ENCODE peak calls at places on chromosome 4, in seven cellular contexts. S is fibroblast of pulmonary artery, M is Calu3, R is MCF 10A, H is left lung, K is dorsolateral prefrontal cortex, T is fibroblast of lung. Q is an unnamed sample.

GRCh38 chr4:15381806-15382338 is 46.0 kb upstream of the C1QTNF7 start:
- DNase-seq in M (no peak), R (no peak), T (no peak), K (no peak), H (no peak), S (no peak), Q (no peak)

GRCh38 chr4:22389240-22389871 is 126.5 kb downstream of the ADGRA3 start:
- DNase-seq in M (peak; percentile 38), H (no peak), T (peak; percentile 88), R (peak; percentile 68), K (no peak), S (peak; percentile 90), Q (peak; percentile 22)

GRCh38 chr4:63558709-63559108 is 850.5 kb downstream of the TECRL start:
- DNase-seq in K (no peak), H (no peak), T (no peak), S (no peak), R (no peak), M (no peak), Q (no peak)

GRCh38 chr4:118888666-118889312 is at the start of gene SYNPO2:
- DNase-seq in T (peak; percentile 84), S (peak; percentile 92), H (peak; percentile 60), M (peak; percentile 31), R (peak; percentile 63), K (peak; percentile 35), Q (peak; percentile 37)

GRCh38 chr4:6767341-6767724 is 15.2 kb upstream of the KIAA0232 start:
- DNase-seq in H (no peak), T (no peak), S (no peak), R (peak; percentile 49), M (no peak), K (no peak), Q (no peak)

GRCh38 chr4:99457676-99458075 is 22.5 kb upstream of the ADH7 start:
- DNase-seq in M (no peak), S (no peak), T (no peak), R (no peak), K (no peak), H (no peak), Q (no peak)

GRCh38 chr4:153706519-153706918 is 22.4 kb downstream of the TLR2 start:
- DNase-seq in R (no peak), H (no peak), T (no peak), M (no peak), K (no peak), S (no peak), Q (no peak)

GRCh38 chr4:96164814-96165351 is 325.0 kb downstream of the PDHA2 start:
- DNase-seq in H (no peak), S (peak; percentile 92), T (peak; percentile 75), M (no peak), K (no peak), R (peak; percentile 26), Q (no peak)

GRCh38 chr4:85823295-85823694 is 348.3 kb downstream of the ARHGAP24 start:
- DNase-seq in H (no peak), T (peak; percentile 83), M (no peak), K (no peak), S (peak; percentile 45), R (peak; percentile 19), Q (no peak)

GRCh38 chr4:89416968-89417367 is 109.4 kb upstream of the GPRIN3 start:
- DNase-seq in K (no peak), S (no peak), T (no peak), R (no peak), M (no peak), H (no peak), Q (no peak)

GRCh38 chr4:29131304-29131703 is 1588.9 kb upstream of the PCDH7 start:
- DNase-seq in K (no peak), R (peak; percentile 1), M (no peak), H (no peak), T (no peak), S (no peak), Q (no peak)

GRCh38 chr4:174496631-174497442 is 25.5 kb downstream of the HPGD start:
- DNase-seq in H (no peak), R (no peak), K (no peak), S (no peak), M (peak; percentile 37), T (no peak), Q (no peak)

GRCh38 chr4:88743696-88744095 is 46.1 kb upstream of the NAP1L5 start:
- DNase-seq in K (no peak), S (peak; percentile 66), H (no peak), T (peak; percentile 65), M (no peak), R (no peak), Q (no peak)

GRCh38 chr4:145234086-145234694 is 53.8 kb upstream of the OTUD4 start:
- DNase-seq in K (no peak), M (peak; percentile 69), R (peak; percentile 84), T (peak; percentile 77), H (no peak), S (peak; percentile 74), Q (peak; percentile 44)

GRCh38 chr4:159516556-159516955 is 413.7 kb downstream of the RAPGEF2 start:
- DNase-seq in K (no peak), T (peak; percentile 42), M (no peak), S (peak; percentile 44), H (no peak), R (peak; percentile 53), Q (no peak)

GRCh38 chr4:145870155-145871020 is 68.2 kb downstream of the ZNF827 start:
- DNase-seq in M (no peak), K (no peak), T (no peak), H (no peak), R (peak; percentile 35), S (no peak), Q (no peak)

GRCh38 chr4:99835942-99836341 is 19.3 kb downstream of the DAPP1 start:
- DNase-seq in S (no peak), K (no peak), R (no peak), M (no peak), T (no peak), H (no peak), Q (no peak)

GRCh38 chr4:14853186-14853946 is 148.9 kb upstream of the CPEB2 start:
- DNase-seq in R (peak; percentile 64), H (no peak), T (peak; percentile 92), S (peak; percentile 85), M (no peak), K (no peak), Q (no peak)

GRCh38 chr4:147586637-147587036 is 30.6 kb upstream of the TMEM184C start:
- DNase-seq in H (no peak), S (no peak), R (no peak), T (no peak), M (no peak), K (no peak), Q (no peak)

GRCh38 chr4:176753049-176753448 is 39.7 kb downstream of the VEGFC start:
- DNase-seq in M (peak; percentile 4), S (peak; percentile 65), T (peak; percentile 90), H (no peak), K (no peak), R (peak; percentile 22), Q (no peak)

GRCh38 chr4:189973646-189974045 is 33.0 kb downstream of the FRG1 start:
- DNase-seq in T (no peak), K (no peak), M (no peak), H (no peak), R (no peak), S (no peak), Q (no peak)

GRCh38 chr4:162163892-162164759 is at the start of gene FSTL5:
- DNase-seq in M (peak; percentile 4), K (peak; percentile 61), H (peak; percentile 45), S (peak; percentile 30), T (peak; percentile 10), R (peak; percentile 82), Q (peak; percentile 87)

GRCh38 chr4:19739101-19739651 is 512.5 kb upstream of the SLIT2 start:
- DNase-seq in S (peak; percentile 96), T (peak; percentile 92), K (no peak), H (no peak), R (peak; percentile 93), M (peak; percentile 42), Q (no peak)

GRCh38 chr4:48431401-48431800 is 51.7 kb upstream of the SLC10A4 start:
- DNase-seq in M (no peak), K (no peak), R (no peak), S (no peak), T (no peak), H (no peak), Q (no peak)

GRCh38 chr4:183354213-183354612 is 32.0 kb upstream of the CLDN24 start:
- DNase-seq in H (no peak), M (no peak), S (no peak), T (no peak), K (no peak), R (peak; percentile 67), Q (no peak)

GRCh38 chr4:27068151-27068862 is 207.7 kb downstream of the STIM2 start:
- DNase-seq in M (no peak), H (peak; percentile 62), T (no peak), R (no peak), S (no peak), K (no peak), Q (no peak)

GRCh38 chr4:7890635-7891393 is 48.8 kb downstream of the AFAP1 start:
- DNase-seq in H (no peak), K (no peak), S (peak; percentile 61), M (no peak), T (peak; percentile 80), R (peak; percentile 82), Q (no peak)

GRCh38 chr4:154858166-154858565 is 77.1 kb downstream of the RBM46 start:
- DNase-seq in T (no peak), K (no peak), S (no peak), H (no peak), M (no peak), R (peak; percentile 11), Q (no peak)

GRCh38 chr4:154854362-154854761 is 73.3 kb downstream of the RBM46 start:
- DNase-seq in H (no peak), R (peak; percentile 57), S (peak; percentile 52), M (no peak), T (peak; percentile 7), K (no peak), Q (no peak)
- TF ChIP-seq CTCF in H (no peak), R (peak; percentile 67), S (peak; percentile 44), M (no peak), T (peak; percentile 16), K (peak; percentile 18), Q (peak; percentile 58)

GRCh38 chr4:51885371-51885770 is 42.4 kb downstream of the DCUN1D4 start:
- DNase-seq in S (peak; percentile 60), H (no peak), T (peak; percentile 32), M (peak; percentile 5), R (peak; percentile 40), K (no peak), Q (no peak)
- TF ChIP-seq CTCF in S (peak; percentile 59), H (no peak), T (peak; percentile 50), M (peak; percentile 20), R (peak; percentile 22), K (peak; percentile 38), Q (peak; percentile 55)

DNA sequence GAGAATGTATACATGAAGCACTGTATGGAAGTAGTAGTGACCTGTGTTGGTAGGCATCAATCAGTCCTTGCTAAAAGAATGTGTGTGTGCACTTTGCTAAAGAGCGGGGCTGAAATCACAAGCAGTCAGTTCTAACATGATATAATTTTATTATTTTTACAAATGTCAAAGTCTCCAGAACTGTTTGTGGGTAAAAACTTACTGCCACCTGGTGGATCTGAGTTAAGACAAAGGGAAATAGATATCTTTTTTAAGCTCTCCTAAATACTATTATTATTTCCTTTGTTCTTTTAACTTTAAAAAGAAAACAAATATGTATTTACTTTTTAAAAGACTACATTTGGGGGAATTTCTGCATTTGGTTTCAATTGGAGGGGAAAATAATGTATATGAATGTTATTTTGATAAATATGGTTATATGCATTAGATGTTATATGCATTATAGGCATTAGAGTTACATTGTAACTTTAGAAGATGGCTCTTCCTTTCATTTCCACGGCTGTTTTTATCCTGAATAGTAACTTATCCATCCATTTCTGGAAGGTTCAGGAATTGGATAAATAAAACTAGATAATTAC is 7.8 kb upstream of the CLOCK start:
- DNase-seq in K (no peak), S (peak; percentile 79), M (no peak), T (peak; percentile 80), H (no peak), R (peak; percentile 48), Q (no peak)
- TF ChIP-seq CTCF in K (peak; percentile 47), S (peak; percentile 54), M (no peak), T (peak; percentile 50), H (no peak), R (peak; percentile 32), Q (peak; percentile 37)

GRCh38 chr4:106809083-106809482 is 227.0 kb downstream of the DKK2 start:
- DNase-seq in H (no peak), M (peak; percentile 15), S (peak; percentile 75), K (no peak), R (peak; percentile 63), T (peak; percentile 34), Q (no peak)
- TF ChIP-seq CTCF in H (no peak), M (no peak), S (peak; percentile 53), K (no peak), R (peak; percentile 80), T (peak; percentile 32), Q (peak; percentile 30)